ENCODE peak calls at places on chromosomes 1 and 21, in four cellular contexts. Y is esophagus muscularis mucosa, T is GM12878, F is suprapubic skin. Z is an unnamed sample.

GRCh38 chr1:208538587-208538986 is 294.4 kb upstream of the PLXNA2 start:
- DNase-seq in Y (peak), T (no peak), F (no peak), Z (no peak)

GRCh38 chr1:176949033-176949662 is 215.4 kb downstream of the ASTN1 start:
- DNase-seq in Y (no peak), T (no peak), F (no peak), Z (peak)

GRCh38 chr1:158053276-158053675 is 59.8 kb downstream of the KIRREL1 start:
- DNase-seq in Y (no peak), T (no peak), F (no peak), Z (no peak)

GRCh38 chr1:154784924-154785531 is 85.1 kb downstream of the KCNN3 start:
- DNase-seq in Y (no peak), T (peak), F (no peak), Z (no peak)

GRCh38 chr1:205317311-205317917 is 4.1 kb downstream of the NUAK2 start:
- DNase-seq in Y (no peak), T (no peak), F (no peak), Z (peak)

GRCh38 chr1:233042834-233043233 is 92.4 kb downstream of the NTPCR start:
- DNase-seq in Y (no peak), T (no peak), F (no peak), Z (no peak)

GRCh38 chr1:88916883-88917282 is 25.5 kb upstream of the GTF2B start:
- DNase-seq in Y (no peak), T (no peak), F (no peak), Z (no peak)

GRCh38 chr1:54977938-54978337 is 2.5 kb upstream of the TMEM61 start:
- DNase-seq in Y (no peak), T (no peak), F (no peak), Z (no peak)

GRCh38 chr21:34029724-34030528 is 43.5 kb upstream of the MRPS6 start:
- DNase-seq in Y (no peak), T (peak), F (no peak), Z (peak)

GRCh38 chr1:8870605-8871538 is 7.6 kb downstream of the ENO1 start:
- DNase-seq in Y (no peak), T (no peak), F (no peak), Z (no peak)

GRCh38 chr1:171290611-171291010 is 23.4 kb upstream of the FMO4 start:
- DNase-seq in Y (peak), T (no peak), F (no peak), Z (no peak)

GRCh38 chr1:199646761-199647160 is 380.7 kb upstream of the NR5A2 start:
- DNase-seq in Y (no peak), T (no peak), F (no peak), Z (no peak)

GRCh38 chr1:227004796-227005195 is 64.7 kb downstream of the COQ8A start:
- DNase-seq in Y (no peak), T (no peak), F (no peak), Z (no peak)

GRCh38 chr1:6619045-6619444 is 5.5 kb downstream of the PHF13 start:
- DNase-seq in Y (no peak), T (no peak), F (no peak), Z (no peak)

GRCh38 chr1:6612641-6613360 is 730 bp upstream of the PHF13 start:
- DNase-seq in Y (no peak), T (no peak), F (peak), Z (no peak)

GRCh38 chr1:6614019-6614952 is 755 bp downstream of the PHF13 start:
- DNase-seq in Y (no peak), T (no peak), F (no peak), Z (peak)

GRCh38 chr1:6614953-6615785 is 1.6 kb downstream of the PHF13 start:
- DNase-seq in Y (no peak), T (no peak), F (no peak), Z (peak)

DNA sequence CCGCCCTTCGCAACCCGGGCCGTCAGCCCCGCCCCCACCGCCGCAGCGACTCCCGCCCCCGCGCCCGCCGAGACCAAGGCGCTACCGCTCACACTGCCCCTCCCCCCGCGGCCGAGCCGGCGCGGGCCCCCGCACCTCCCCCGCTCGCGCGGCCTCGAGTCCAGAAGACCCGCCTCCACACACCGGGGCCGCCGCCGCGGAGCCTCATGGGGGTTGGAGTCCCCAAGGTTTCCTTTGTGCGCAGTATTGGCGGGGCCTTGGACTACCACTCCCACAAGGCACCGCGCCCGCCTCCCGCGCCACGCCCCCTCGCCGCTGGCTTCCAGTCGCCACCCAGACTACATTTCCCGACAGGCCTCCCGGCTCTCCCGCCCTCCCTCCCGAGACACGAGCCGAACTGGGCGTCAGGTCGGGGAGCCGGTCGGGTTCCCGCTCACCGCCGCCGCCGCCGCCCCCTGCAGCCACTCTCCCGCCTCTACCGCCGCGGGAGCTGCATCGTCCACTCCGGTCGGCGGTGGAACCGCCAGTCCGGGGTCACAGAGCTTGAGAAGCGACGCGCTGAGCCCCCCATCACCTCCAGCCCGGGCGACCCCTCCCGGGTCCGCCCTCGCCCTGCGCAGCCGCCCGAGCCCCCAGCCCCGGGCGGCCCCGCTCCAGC is at the start of gene PHF13:
- DNase-seq in Y (peak), T (peak), F (peak), Z (peak)
- TF ChIP-seq POLR2AphosphoS5 in Y (peak), T (peak), F (peak), Z (peak)

GRCh38 chr1:81174811-81175476 is 625.8 kb upstream of the ADGRL2 start:
- DNase-seq in Y (no peak), T (no peak), F (no peak), Z (no peak)
- TF ChIP-seq CTCF in Y (no peak), T (no peak), F (no peak), Z (no peak)

DNA sequence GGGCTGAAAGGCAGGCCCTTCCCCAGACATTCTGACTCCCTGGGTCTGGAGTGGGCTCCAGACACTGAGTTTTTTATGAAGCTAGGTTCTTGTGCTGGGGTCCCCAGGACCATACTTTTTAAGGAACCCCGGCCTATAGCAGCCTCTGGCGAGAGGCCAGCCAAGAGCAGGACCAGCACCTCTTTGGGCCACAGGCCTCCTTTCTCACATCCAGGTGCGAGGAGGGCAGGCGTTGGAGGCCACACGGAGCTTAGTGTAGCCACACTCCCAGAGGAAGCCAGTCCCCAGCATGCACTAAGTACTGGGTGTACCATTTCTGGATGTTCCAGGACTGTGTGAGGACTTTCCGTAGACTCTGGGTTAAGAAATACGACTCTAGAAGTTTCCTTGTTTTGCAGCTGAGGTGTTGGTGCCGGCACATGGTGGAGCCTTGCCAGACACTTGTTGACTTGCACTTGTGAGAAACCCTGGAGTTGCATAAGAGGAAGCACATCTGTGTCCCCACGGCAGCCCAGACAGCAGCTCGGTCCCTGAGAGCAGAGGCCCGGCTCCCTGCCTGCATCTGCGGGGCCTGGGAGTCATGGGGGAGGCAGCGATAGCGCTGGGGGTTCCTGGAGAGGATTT is 122.2 kb upstream of the VAMP3 start:
- DNase-seq in Y (no peak), T (no peak), F (no peak), Z (peak)
- TF ChIP-seq EP300 in Y (no peak), T (no peak), F (no peak), Z (no peak)

DNA sequence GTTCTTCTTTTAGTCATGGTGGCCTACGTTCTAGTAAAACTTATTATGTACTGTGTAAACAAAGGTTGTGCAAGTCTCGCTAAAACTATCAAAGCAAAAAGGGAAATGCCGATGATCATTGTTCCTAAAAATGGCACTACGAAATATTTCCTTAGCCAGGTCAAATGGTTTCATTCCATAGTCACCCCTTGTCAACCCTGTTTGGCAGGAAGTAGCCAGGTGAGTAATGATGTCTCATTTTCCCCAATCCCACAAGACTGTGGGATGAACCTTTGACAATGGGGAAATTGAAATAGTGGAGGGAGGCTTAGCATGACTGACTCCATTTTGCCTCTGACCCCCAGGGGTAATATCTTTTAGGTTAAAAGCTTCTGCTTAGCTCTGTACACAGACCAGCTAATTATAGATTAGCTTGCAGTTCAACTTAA is 5.6 kb upstream of the REN start:
- DNase-seq in Y (no peak), T (no peak), F (no peak), Z (no peak)
- TF ChIP-seq POLR2AphosphoS5 in Y (no peak), T (no peak), F (no peak), Z (no peak)

DNA sequence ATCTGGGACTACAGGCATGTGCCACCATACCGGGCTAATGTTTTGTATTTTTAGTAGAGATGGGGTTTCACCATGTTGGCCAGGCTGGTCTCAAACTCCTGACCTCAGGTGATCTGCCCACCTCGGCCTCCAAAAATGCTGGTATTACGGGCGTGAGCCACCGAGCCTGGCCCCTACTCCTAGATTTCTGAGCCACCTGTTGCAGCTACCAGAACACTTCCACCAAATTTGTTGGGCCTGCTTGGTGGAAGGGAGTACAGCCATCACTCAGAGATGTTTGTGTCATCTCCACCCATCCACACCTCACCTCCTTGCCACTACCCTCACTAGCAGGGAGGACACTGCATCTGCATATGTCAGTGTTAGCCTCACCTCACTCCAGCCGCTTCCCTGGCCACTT is 5.5 kb downstream of the RIMKLA start:
- DNase-seq in Y (no peak), T (no peak), F (no peak), Z (no peak)
- TF ChIP-seq CTCF in Y (no peak), T (no peak), F (no peak), Z (no peak)

GRCh38 chr1:229117664-229118300 is 153.1 kb upstream of the RAB4A start:
- DNase-seq in Y (peak), T (no peak), F (no peak), Z (peak)

GRCh38 chr1:229114781-229115417 is 156.0 kb upstream of the RAB4A start:
- DNase-seq in Y (no peak), T (no peak), F (no peak), Z (no peak)

GRCh38 chr1:229118662-229119061 is 152.2 kb upstream of the RAB4A start:
- DNase-seq in Y (no peak), T (no peak), F (no peak), Z (no peak)

GRCh38 chr1:229114315-229114714 is 156.6 kb upstream of the RAB4A start:
- DNase-seq in Y (no peak), T (no peak), F (no peak), Z (no peak)

GRCh38 chr1:229116114-229116513 is 154.8 kb upstream of the RAB4A start:
- DNase-seq in Y (no peak), T (no peak), F (no peak), Z (peak)
- TF ChIP-seq EP300 in Y (peak), T (no peak), F (no peak), Z (no peak)

GRCh38 chr1:22204989-22205913 is 62.4 kb upstream of the WNT4 start:
- DNase-seq in Y (no peak), T (no peak), F (peak), Z (no peak)
- TF ChIP-seq POLR2AphosphoS5 in Y (no peak), T (no peak), F (no peak), Z (no peak)

GRCh38 chr1:151013518-151013917 is 5.3 kb downstream of the PRUNE1 start:
- DNase-seq in Y (no peak), T (no peak), F (no peak), Z (no peak)
- TF ChIP-seq CTCF in Y (no peak), T (no peak), F (no peak), Z (no peak)

DNA sequence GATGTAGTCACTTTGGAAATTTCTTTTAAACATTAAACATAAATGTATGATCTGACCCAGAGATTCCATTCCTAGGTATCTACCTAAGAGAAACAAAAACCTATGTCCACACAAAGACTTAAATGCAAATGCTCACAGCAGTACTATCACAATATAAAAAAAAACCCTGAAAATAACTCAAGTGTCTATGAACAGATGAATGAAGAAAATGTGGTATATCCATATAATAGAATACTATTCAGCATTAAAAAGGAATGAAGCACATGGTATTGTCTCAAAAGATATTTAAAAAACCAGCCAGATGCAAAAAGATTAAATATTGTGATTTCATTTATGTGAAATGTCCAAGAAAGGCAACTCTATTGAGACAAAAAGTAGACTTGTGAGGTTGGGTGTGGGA is 48.3 kb downstream of the ADSS2 start:
- DNase-seq in Y (no peak), T (no peak), F (no peak), Z (no peak)
- TF ChIP-seq EP300 in Y (no peak), T (no peak), F (no peak), Z (no peak)